ENCODE peak calls at places on chromosomes 5 and 9, in six cellular contexts. K is cardiac muscle cell; M is activated CD8-positive, alpha-beta T cell treated with anti-CD3 and anti-CD28 coated beads for 36 hours; X is heart right ventricle; N is cardiac fibroblast; L is GM23338. S is an unnamed sample.

GRCh38 chr5:180611140-180611850 is 20.0 kb upstream of the SCGB3A1 start:
- DNase-seq in K (no peak), M (no peak), X (no peak), N (no peak), L (peak), S (no peak)

GRCh38 chr9:122807271-122807900 is 7.5 kb downstream of the OR1K1 start:
- DNase-seq in K (no peak), M (peak), X (no peak), N (peak), L (no peak), S (no peak)

GRCh38 chr9:134940236-134941208 is 22.8 kb upstream of the FCN1 start:
- DNase-seq in K (no peak), M (no peak), X (no peak), N (no peak), L (no peak), S (no peak)

GRCh38 chr5:131677115-131677514 is 42.1 kb upstream of the RAPGEF6 start:
- DNase-seq in K (no peak), M (no peak), X (no peak), N (peak), L (no peak), S (no peak)

GRCh38 chr5:54985301-54986268 is at the start of gene ESM1:
- DNase-seq in K (no peak), M (no peak), X (no peak), N (peak), L (peak), S (no peak)

GRCh38 chr9:83219154-83219923 is 156.4 kb upstream of the RASEF start:
- DNase-seq in K (peak), M (peak), X (peak), N (peak), L (peak), S (peak)

GRCh38 chr5:96259211-96259772 is 173.8 kb downstream of the PCSK1 start:
- DNase-seq in K (no peak), M (no peak), X (no peak), N (peak), L (no peak), S (no peak)

GRCh38 chr5:40904205-40904993 is 4.9 kb upstream of the C7 start:
- DNase-seq in K (peak), M (peak), X (peak), N (peak), L (peak), S (peak)

GRCh38 chr9:30198463-30199309 is 2185.8 kb upstream of the ACO1 start:
- DNase-seq in K (no peak), M (no peak), X (no peak), N (no peak), L (peak), S (no peak)

GRCh38 chr9:73680831-73681230 is 529.2 kb downstream of the ANXA1 start:
- DNase-seq in K (no peak), M (no peak), X (no peak), N (peak), L (no peak), S (no peak)

GRCh38 chr5:125065114-125065513 is 318.7 kb upstream of the ZNF608 start:
- DNase-seq in K (no peak), M (no peak), X (no peak), N (no peak), L (no peak), S (no peak)

GRCh38 chr9:137619240-137620090 is 660 bp downstream of the EHMT1 start:
- DNase-seq in K (peak), M (peak), X (no peak), N (peak), L (peak), S (peak)

GRCh38 chr9:68969538-68969937 is 44.4 kb downstream of the PRKACG start:
- DNase-seq in K (no peak), M (no peak), X (no peak), N (no peak), L (no peak), S (no peak)

GRCh38 chr9:2418619-2419018 is 203.0 kb upstream of the VLDLR start:
- DNase-seq in K (no peak), M (no peak), X (peak), N (peak), L (peak), S (no peak)

GRCh38 chr9:91038483-91039124 is 237.0 kb downstream of the SYK start:
- DNase-seq in K (no peak), M (no peak), X (no peak), N (no peak), L (no peak), S (no peak)

GRCh38 chr9:91036356-91036755 is 234.7 kb downstream of the SYK start:
- DNase-seq in K (no peak), M (no peak), X (no peak), N (no peak), L (no peak), S (no peak)

GRCh38 chr9:91035825-91036208 is 234.2 kb downstream of the SYK start:
- DNase-seq in K (no peak), M (no peak), X (no peak), N (no peak), L (no peak), S (no peak)

GRCh38 chr9:91037511-91038482 is 236.2 kb downstream of the SYK start:
- DNase-seq in K (no peak), M (peak), X (no peak), N (peak), L (no peak), S (no peak)

DNA sequence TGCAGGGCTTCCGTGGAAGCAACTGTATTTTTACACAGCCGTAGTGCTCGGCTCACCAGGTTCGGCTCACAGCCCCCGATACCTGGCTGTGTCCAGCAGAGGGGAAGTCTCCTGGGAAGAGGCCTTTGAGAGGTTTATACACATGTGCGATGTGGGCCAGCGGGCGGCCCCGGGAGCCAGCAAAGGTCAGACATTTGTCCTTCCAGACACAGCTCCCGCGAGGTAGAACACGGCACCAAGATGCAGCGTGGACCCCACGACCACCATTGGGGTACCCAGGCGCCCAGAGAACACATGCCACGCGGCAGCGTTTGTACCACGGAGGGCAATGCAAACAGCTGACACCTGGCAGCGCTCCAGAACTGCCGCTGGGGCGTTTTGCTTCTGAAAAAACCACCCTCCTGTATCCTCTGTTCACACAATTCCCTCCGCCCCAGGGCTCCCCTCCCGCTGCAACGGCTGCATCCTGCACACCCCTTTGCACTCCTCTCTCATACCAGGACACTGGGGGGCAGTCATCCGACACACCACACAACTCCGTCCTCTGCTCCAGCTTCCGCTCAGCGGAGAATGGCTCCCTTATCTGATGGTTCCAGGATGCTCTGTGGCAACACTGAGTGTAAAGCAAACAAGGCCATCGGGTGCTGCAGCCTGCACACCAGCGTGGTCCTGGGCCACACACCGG is 235.3 kb downstream of the SYK start:
- DNase-seq in K (peak), M (peak), X (peak), N (peak), L (peak), S (peak)
- TF ChIP-seq CTCF in K (peak), M (peak), X (peak), N (peak), L (peak), S (peak)

DNA sequence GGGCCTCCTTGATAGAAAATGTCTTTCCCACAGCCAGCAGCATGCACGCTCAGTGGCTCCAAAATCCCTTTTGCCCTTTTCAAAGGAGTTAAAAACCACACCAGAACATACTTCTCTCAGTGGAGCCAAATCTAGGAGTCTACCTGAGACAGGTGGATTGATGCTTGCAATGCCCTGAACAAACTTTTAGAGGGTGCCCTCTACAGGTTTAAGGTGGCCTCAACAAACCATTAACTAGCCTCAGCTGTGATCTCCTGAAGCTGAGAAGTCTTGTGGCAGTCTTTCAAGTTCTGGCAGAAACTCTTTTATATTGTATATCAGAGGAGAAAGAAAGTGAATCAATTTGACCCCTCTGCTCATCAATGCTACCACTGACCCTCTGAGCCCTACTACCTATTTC is 125.4 kb downstream of the MED27 start:
- DNase-seq in K (peak), M (no peak), X (no peak), N (no peak), L (peak), S (no peak)
- TF ChIP-seq CTCF in K (peak), M (no peak), X (peak), N (no peak), L (peak), S (no peak)

GRCh38 chr5:176596689-176597416 is 13.1 kb downstream of the GPRIN1 start:
- DNase-seq in K (peak), M (peak), X (no peak), N (peak), L (peak), S (peak)
- TF ChIP-seq CTCF in K (peak), M (peak), X (peak), N (no peak), L (peak), S (peak)

GRCh38 chr5:155024015-155024414 is 10.5 kb downstream of the KIF4B start:
- DNase-seq in K (no peak), M (no peak), X (no peak), N (peak), L (peak), S (no peak)

GRCh38 chr5:155029240-155029639 is 15.7 kb downstream of the KIF4B start:
- DNase-seq in K (no peak), M (no peak), X (no peak), N (no peak), L (no peak), S (no peak)

GRCh38 chr5:155023320-155023719 is 9.8 kb downstream of the KIF4B start:
- DNase-seq in K (no peak), M (no peak), X (no peak), N (no peak), L (no peak), S (no peak)

GRCh38 chr5:155025890-155026289 is 12.3 kb downstream of the KIF4B start:
- DNase-seq in K (peak), M (peak), X (no peak), N (no peak), L (no peak), S (no peak)

GRCh38 chr5:155027993-155028629 is 14.6 kb downstream of the KIF4B start:
- DNase-seq in K (no peak), M (no peak), X (no peak), N (peak), L (peak), S (no peak)
- TF ChIP-seq CTCF in K (peak), M (no peak), X (no peak), N (peak), L (peak), S (no peak)

GRCh38 chr5:1502737-1503120 is 21.0 kb downstream of the LPCAT1 start:
- DNase-seq in K (no peak), M (no peak), X (no peak), N (no peak), L (no peak), S (no peak)

GRCh38 chr5:1504244-1504595 is 19.5 kb downstream of the LPCAT1 start:
- DNase-seq in K (no peak), M (no peak), X (no peak), N (no peak), L (no peak), S (no peak)

GRCh38 chr5:1502046-1502736 is 21.6 kb downstream of the LPCAT1 start:
- DNase-seq in K (no peak), M (peak), X (peak), N (no peak), L (peak), S (peak)

GRCh38 chr5:1504617-1505016 is 19.1 kb downstream of the LPCAT1 start:
- DNase-seq in K (no peak), M (no peak), X (no peak), N (no peak), L (no peak), S (no peak)

DNA sequence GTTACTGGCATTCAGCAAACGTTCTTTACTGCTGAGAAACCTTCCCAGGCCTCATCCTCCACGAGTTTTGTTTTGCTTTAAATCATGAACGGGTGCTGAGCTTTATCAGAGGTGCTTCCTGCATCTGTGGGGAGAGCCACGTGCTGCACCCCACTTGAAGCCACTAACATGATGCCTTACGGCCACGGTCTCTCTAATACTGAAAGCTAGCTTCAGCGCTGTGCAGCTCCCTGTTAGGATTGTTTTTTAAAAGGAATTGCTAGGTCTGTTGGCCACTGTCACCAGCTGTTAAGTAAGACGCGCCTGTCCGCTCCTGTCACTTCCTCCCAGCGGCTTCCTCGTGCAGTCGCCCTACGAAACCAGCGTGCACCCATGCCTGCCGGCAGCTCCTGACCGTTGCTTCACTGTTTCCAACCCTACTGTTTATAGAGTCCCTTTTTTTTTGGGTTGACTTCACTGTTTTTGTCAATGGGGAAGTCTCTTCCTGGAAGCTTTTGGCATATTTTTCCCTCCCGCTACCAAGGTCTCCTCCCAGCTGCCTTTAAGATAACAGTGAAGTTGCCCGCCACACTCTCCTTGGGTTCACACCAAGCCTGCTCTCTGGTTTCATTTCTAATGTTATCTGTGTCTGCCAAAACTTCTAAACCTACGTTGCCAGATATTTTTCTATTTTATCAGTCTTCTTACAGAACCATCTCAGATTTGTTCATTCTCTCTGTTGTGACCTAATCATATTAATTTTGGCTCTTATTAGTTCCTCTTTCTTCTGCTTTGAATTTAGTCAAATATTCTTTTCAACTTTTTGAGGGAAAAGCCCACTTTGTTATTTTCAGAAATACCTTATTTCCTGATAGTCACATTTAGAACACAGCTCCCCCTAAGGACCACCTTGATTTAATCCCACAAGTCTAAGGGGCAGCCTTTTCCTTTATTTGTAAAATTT is 20.2 kb downstream of the LPCAT1 start:
- DNase-seq in K (no peak), M (no peak), X (peak), N (no peak), L (no peak), S (peak)
- TF ChIP-seq CTCF in K (peak), M (no peak), X (no peak), N (no peak), L (no peak), S (peak)

DNA sequence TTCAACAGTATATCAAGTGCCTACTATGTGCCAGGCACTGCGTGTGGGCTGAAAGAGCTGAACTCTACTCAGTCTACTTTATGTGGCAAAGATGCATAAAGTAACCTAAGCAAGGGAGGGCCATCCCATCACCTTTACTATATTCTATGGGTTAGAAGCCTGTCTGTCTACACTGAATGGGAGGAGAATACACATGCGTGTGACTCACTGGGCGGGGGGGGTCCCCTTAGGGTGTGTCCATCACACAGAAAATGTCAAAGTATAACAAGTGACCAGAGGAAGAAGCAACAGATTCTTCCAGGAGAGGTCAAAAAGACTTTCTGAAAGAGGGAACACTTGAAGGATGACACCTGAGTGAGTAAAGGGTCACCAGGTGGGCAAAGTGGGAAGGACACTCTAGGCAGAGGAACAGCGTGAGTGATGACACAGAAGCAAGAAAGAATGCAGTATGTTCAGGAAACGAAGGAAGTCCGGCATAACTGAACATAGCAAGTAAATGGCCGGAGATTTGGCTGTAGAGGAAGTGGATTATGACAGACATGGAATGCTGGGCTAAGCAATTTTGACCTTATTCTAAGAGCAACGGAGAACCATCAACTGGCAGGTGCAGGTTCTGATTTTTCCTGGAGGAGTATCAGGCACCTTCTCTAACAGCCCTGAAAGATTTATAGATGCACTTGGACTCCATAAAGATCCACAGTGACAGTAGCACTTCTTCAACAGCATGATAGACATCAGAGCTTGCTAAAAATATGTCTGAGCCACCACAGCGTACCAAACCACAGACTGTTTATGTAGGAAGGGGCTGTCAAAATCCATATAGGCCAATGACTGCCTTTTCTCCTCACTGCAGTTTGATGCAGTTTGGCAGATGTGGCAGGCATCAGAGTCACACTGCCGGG is 8.0 kb upstream of the WHRN start:
- DNase-seq in K (no peak), M (peak), X (no peak), N (no peak), L (no peak), S (no peak)
- TF ChIP-seq CTCF in K (no peak), M (no peak), X (no peak), N (no peak), L (no peak), S (no peak)

GRCh38 chr5:177487975-177488374 is 9.4 kb downstream of the PDLIM7 start:
- DNase-seq in K (no peak), M (peak), X (no peak), N (no peak), L (no peak), S (no peak)
- TF ChIP-seq CTCF in K (no peak), M (no peak), X (no peak), N (no peak), L (peak), S (peak)

GRCh38 chr9:445033-445432 is 230.4 kb downstream of the DOCK8 start:
- DNase-seq in K (peak), M (no peak), X (no peak), N (peak), L (no peak), S (no peak)

GRCh38 chr9:450057-450456 is 235.4 kb downstream of the DOCK8 start:
- DNase-seq in K (no peak), M (no peak), X (no peak), N (no peak), L (no peak), S (no peak)

GRCh38 chr9:444528-444927 is 229.9 kb downstream of the DOCK8 start:
- DNase-seq in K (no peak), M (no peak), X (no peak), N (no peak), L (peak), S (no peak)

GRCh38 chr9:447230-448025 is 232.8 kb downstream of the DOCK8 start:
- DNase-seq in K (no peak), M (peak), X (no peak), N (peak), L (no peak), S (peak)

GRCh38 chr9:446074-446699 is 231.5 kb downstream of the DOCK8 start:
- DNase-seq in K (no peak), M (no peak), X (no peak), N (no peak), L (no peak), S (no peak)
- TF ChIP-seq CTCF in K (no peak), M (no peak), X (no peak), N (no peak), L (no peak), S (no peak)